ENCODE peak calls at places on chromosomes 2 and 18, in four cellular contexts. H, C, K and N are unnamed samples.

GRCh38 chr18:74562080-74562725 is 27.9 kb downstream of the CNDP1 start:
- DNase-seq in H (no peak), C (no peak), K (no peak), N (no peak)

GRCh38 chr2:150007815-150008430 is 420.3 kb upstream of the MMADHC start:
- DNase-seq in H (peak), C (no peak), K (no peak), N (no peak)

GRCh38 chr18:45802814-45803492 is 22.5 kb upstream of the SIGLEC15 start:
- DNase-seq in H (peak), C (no peak), K (no peak), N (no peak)

GRCh38 chr2:46481541-46482193 is 2.3 kb downstream of the TMEM247 start:
- DNase-seq in H (peak), C (no peak), K (no peak), N (no peak)

GRCh38 chr2:107663632-107664031 is 163.1 kb upstream of the RGPD4 start:
- DNase-seq in H (no peak), C (no peak), K (no peak), N (no peak)

GRCh38 chr2:68907232-68907922 is 36.2 kb upstream of the BMP10 start:
- DNase-seq in H (no peak), C (no peak), K (no peak), N (no peak)

GRCh38 chr2:20452551-20452950 is 5.7 kb downstream of the RHOB start:
- DNase-seq in H (peak), C (peak), K (peak), N (no peak)

GRCh38 chr2:108267117-108267516 is 21.6 kb upstream of the SULT1C2 start:
- DNase-seq in H (peak), C (no peak), K (no peak), N (no peak)

GRCh38 chr2:9655441-9656269 is 24.9 kb upstream of the YWHAQ start:
- DNase-seq in H (peak), C (no peak), K (no peak), N (no peak)

GRCh38 chr2:41722668-41723369 is 325.0 kb upstream of the PKDCC start:
- DNase-seq in H (peak), C (no peak), K (peak), N (no peak)

GRCh38 chr2:37552339-37552738 is 119.1 kb downstream of the CDC42EP3 start:
- DNase-seq in H (no peak), C (no peak), K (no peak), N (no peak)

GRCh38 chr2:31729442-31730092 is 148.8 kb upstream of the SRD5A2 start:
- DNase-seq in H (peak), C (no peak), K (no peak), N (no peak)

GRCh38 chr18:79927597-79928562 is 23.6 kb downstream of the SLC66A2 start:
- DNase-seq in H (no peak), C (peak), K (no peak), N (no peak)

GRCh38 chr2:217995741-217996141 is 7.1 kb downstream of the TNS1 start:
- DNase-seq in H (no peak), C (no peak), K (peak), N (no peak)

GRCh38 chr2:8515864-8516533 is 165.9 kb upstream of the ID2 start:
- DNase-seq in H (no peak), C (no peak), K (no peak), N (peak)

GRCh38 chr2:191538334-191538910 is 139.5 kb upstream of the NABP1 start:
- DNase-seq in H (no peak), C (no peak), K (no peak), N (no peak)

GRCh38 chr18:26190506-26190905 is 35.7 kb upstream of the TAF4B start:
- DNase-seq in H (no peak), C (no peak), K (no peak), N (no peak)

GRCh38 chr2:25410370-25410769 is 68.6 kb upstream of the DNMT3A start:
- DNase-seq in H (no peak), C (no peak), K (no peak), N (no peak)

GRCh38 chr2:230692760-230693159 is 19.9 kb upstream of the CAB39 start:
- DNase-seq in H (peak), C (no peak), K (no peak), N (no peak)

GRCh38 chr18:79637921-79638855 is 41.4 kb upstream of the CTDP1 start:
- DNase-seq in H (no peak), C (no peak), K (no peak), N (no peak)

GRCh38 chr2:224922142-224922727 is 120.0 kb downstream of the DOCK10 start:
- DNase-seq in H (peak), C (no peak), K (no peak), N (peak)

GRCh38 chr2:173271825-173272224 is 82.8 kb upstream of the CDCA7 start:
- DNase-seq in H (no peak), C (no peak), K (no peak), N (no peak)

GRCh38 chr2:201158111-201158929 is 24.6 kb upstream of the CASP10 start:
- DNase-seq in H (peak), C (peak), K (peak), N (no peak)

GRCh38 chr18:61972389-61973264 is 79.8 kb upstream of the RNF152 start:
- DNase-seq in H (no peak), C (no peak), K (no peak), N (no peak)

GRCh38 chr2:6934758-6935638 is 17.8 kb downstream of the RNF144A start:
- DNase-seq in H (no peak), C (no peak), K (no peak), N (no peak)

GRCh38 chr2:72803151-72803550 is 22.7 kb downstream of the EXOC6B start:
- DNase-seq in H (peak), C (no peak), K (no peak), N (no peak)

GRCh38 chr2:16398487-16399043 is 267.1 kb downstream of the CYRIA start:
- DNase-seq in H (no peak), C (no peak), K (no peak), N (no peak)

GRCh38 chr2:236963631-236964030 is 122.1 kb upstream of the COPS8 start:
- DNase-seq in H (no peak), C (no peak), K (no peak), N (no peak)

GRCh38 chr2:190277234-190278112 is 42.2 kb downstream of the HIBCH start:
- DNase-seq in H (peak), C (no peak), K (no peak), N (no peak)

GRCh38 chr18:37483221-37483971 is 82.2 kb downstream of the CELF4 start:
- DNase-seq in H (peak), C (no peak), K (no peak), N (no peak)

GRCh38 chr2:63790913-63791312 is 50.8 kb upstream of the UGP2 start:
- DNase-seq in H (peak), C (no peak), K (no peak), N (no peak)

GRCh38 chr2:101467306-101467705 is 7.6 kb downstream of the RFX8 start:
- DNase-seq in H (peak), C (no peak), K (no peak), N (no peak)

GRCh38 chr18:11992096-11992785 is 10.9 kb downstream of the IMPA2 start:
- DNase-seq in H (no peak), C (no peak), K (no peak), N (no peak)

GRCh38 chr18:71844810-71845209 is 699.3 kb downstream of the CBLN2 start:
- DNase-seq in H (no peak), C (no peak), K (no peak), N (no peak)

GRCh38 chr2:156338578-156338977 is 6.1 kb upstream of the NR4A2 start:
- DNase-seq in H (no peak), C (no peak), K (no peak), N (no peak)

GRCh38 chr2:74441690-74442482 is at the start of gene RTKN:
- DNase-seq in H (no peak), C (peak), K (peak), N (peak)
- TF ChIP-seq POLR2A in H (no peak), C (no peak), K (no peak), N (no peak)

GRCh38 chr2:3207091-3207491 is 170.5 kb downstream of the EIPR1 start:
- DNase-seq in H (no peak), C (no peak), K (no peak), N (no peak)

GRCh38 chr2:3209258-3209657 is 168.4 kb downstream of the EIPR1 start:
- DNase-seq in H (no peak), C (no peak), K (no peak), N (no peak)

GRCh38 chr2:3210257-3210656 is 167.4 kb downstream of the EIPR1 start:
- DNase-seq in H (no peak), C (no peak), K (no peak), N (no peak)

GRCh38 chr2:3208591-3208990 is 169.0 kb downstream of the EIPR1 start:
- DNase-seq in H (no peak), C (no peak), K (no peak), N (no peak)

DNA sequence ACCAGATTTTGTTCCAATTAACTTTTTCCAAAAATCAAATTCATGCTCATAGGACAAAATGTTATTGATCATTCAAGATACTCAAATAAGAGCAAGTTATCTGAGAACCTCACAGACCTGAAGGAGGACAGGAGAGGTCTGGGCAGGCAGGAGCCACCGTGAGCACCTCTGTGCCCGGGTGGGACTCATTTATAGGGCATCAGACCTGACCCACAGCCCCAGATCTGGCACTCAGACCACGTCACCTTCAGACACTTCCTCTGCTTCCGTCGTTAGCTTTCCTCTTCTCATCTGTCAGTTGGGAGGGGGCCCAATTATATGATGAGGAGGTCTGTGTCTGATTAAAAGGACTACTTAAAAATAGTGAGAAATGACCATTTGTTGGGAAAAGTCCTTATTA is 169.4 kb downstream of the EIPR1 start:
- DNase-seq in H (no peak), C (no peak), K (no peak), N (no peak)
- TF ChIP-seq POLR2A in H (no peak), C (no peak), K (no peak), N (no peak)

DNA sequence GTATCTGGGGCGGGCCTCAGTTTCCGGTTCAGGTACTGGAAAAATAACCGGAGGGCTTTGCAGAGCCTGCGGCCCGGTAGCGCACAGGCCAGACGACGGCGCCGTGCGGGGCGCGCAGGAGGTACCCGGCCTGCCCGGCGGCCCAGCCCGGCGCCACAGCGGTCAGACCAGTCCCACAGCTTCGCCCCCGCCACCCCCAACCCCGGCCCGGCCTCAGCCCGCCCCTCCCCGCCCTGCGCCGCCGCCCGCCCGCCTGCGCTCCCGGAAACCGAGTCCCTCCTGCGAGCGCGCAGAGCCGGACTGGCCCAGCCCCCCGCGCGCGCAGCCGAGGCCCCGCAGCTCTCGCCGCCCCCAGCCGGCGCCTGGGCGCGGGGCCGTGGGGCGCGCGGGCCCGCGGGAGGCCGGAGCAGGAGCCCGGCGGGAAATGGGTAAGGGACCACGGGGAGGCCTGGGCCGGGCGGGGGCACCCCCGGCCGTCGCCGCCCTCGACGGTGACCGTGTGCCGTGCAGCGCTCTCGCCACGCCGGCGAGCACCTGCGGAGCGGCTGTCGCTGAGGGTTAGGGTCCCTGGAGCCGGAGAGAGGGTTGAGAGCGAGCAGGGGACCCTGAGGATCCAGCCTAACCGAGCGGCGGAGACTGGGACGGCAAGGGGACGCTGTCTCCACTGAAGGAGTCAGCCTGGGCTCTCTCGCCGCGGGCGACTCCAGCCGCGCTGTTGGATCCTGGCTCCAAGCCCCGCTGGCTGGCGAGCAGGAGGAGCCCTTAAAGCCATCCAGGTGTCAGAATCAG is 16.5 kb upstream of the PSD4 start:
- DNase-seq in H (no peak), C (no peak), K (no peak), N (peak)
- TF ChIP-seq POLR2A in H (no peak), C (no peak), K (no peak), N (no peak)

GRCh38 chr2:113977060-113977659 is 87.3 kb downstream of the ACTR3 start:
- DNase-seq in H (peak), C (no peak), K (no peak), N (no peak)
- TF ChIP-seq POLR2A in H (no peak), C (no peak), K (no peak), N (no peak)

DNA sequence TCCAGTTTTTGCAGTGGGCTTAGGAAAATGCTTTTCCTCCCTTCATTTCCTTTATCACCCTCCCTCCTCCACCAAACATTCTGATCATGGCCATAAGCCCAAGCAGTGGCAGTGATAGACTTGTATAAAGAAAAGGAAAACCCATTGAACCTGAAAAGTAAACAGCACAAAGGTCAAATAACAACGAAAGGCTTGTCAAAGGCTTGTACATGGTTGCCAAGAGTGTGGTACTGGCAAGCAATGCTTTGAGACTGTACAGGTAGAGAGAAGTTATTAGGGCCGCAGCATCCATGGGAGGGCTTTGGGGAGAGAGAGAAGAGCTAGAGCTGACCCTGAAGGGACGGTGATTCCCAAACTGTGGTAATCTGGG is 2.1 kb upstream of the VWA3B start:
- DNase-seq in H (no peak), C (no peak), K (no peak), N (no peak)
- TF ChIP-seq POLR2A in H (no peak), C (no peak), K (no peak), N (no peak)